ENCODE peak calls at places on chromosomes 2 and 18, in five cellular contexts. One of them, this sample, is unnamed.
A peak's percentile ranks its signal among the peaks of the same experiment; 100 is the strongest.

GRCh38 chr2:221370942-221371221 is 201.2 kb downstream of the EPHA4 start:
- DNase-seq in heart left ventricle: no peak
- DNase-seq in fibroblast of mammary gland: no peak
- DNase-seq in HepG2: no peak
- DNase-seq in foreskin keratinocyte: no peak
- DNase-seq in this sample: no peak

GRCh38 chr2:228023619-228024018 is 152.2 kb downstream of the DAW1 start:
- DNase-seq in HepG2: no peak
- DNase-seq in foreskin keratinocyte: no peak
- DNase-seq in heart left ventricle: no peak
- DNase-seq in fibroblast of mammary gland: peak; percentile 47
- DNase-seq in this sample: no peak

GRCh38 chr2:29583548-29584121 is 337.8 kb downstream of the ALK start:
- DNase-seq in foreskin keratinocyte: no peak
- DNase-seq in heart left ventricle: no peak
- DNase-seq in HepG2: no peak
- DNase-seq in fibroblast of mammary gland: no peak
- DNase-seq in this sample: no peak

GRCh38 chr2:206084870-206085741 is 868 bp downstream of the INO80D start:
- DNase-seq in fibroblast of mammary gland: no peak
- DNase-seq in foreskin keratinocyte: no peak
- DNase-seq in heart left ventricle: peak; percentile 38
- DNase-seq in HepG2: no peak
- DNase-seq in this sample: peak; percentile 86

GRCh38 chr2:133658020-133658903 is 90.0 kb upstream of the NCKAP5 start:
- DNase-seq in HepG2: no peak
- DNase-seq in heart left ventricle: no peak
- DNase-seq in fibroblast of mammary gland: no peak
- DNase-seq in foreskin keratinocyte: no peak
- DNase-seq in this sample: no peak

GRCh38 chr2:205235434-205235833 is 446.9 kb upstream of the NRP2 start:
- DNase-seq in fibroblast of mammary gland: no peak
- DNase-seq in foreskin keratinocyte: peak; percentile 63
- DNase-seq in heart left ventricle: no peak
- DNase-seq in HepG2: no peak
- DNase-seq in this sample: no peak

GRCh38 chr18:36828157-36828629 is 609 bp downstream of the TPGS2 start:
- DNase-seq in HepG2: peak; percentile 16
- DNase-seq in foreskin keratinocyte: peak; percentile 34
- DNase-seq in heart left ventricle: no peak
- DNase-seq in fibroblast of mammary gland: peak; percentile 77
- DNase-seq in this sample: no peak

GRCh38 chr2:189860161-189860560 is 75.9 kb downstream of the PMS1 start:
- DNase-seq in HepG2: no peak
- DNase-seq in heart left ventricle: no peak
- DNase-seq in foreskin keratinocyte: no peak
- DNase-seq in fibroblast of mammary gland: peak; percentile 19
- DNase-seq in this sample: no peak

GRCh38 chr2:109432421-109432820 is 181.3 kb downstream of the SEPTIN10 start:
- DNase-seq in foreskin keratinocyte: no peak
- DNase-seq in fibroblast of mammary gland: no peak
- DNase-seq in HepG2: no peak
- DNase-seq in heart left ventricle: no peak
- DNase-seq in this sample: no peak

DNA sequence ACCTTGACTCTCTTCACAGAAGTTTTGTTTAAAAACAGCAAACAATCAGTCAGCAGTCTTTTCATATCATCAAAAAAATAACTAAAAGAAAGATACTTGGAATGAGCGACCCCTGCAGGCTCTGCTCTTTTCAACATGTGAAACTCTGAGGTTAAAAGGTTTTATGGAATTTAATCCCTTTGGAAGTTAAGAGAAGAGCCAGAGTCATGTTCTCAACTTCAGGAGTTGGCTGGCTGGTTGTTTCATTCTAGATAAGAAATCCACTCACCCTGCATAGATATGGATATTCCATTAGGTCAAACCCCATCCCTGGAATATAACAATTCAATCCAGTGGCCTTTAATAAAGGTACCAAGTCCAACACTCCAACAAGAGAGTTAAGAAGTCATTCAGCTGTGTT is 115.6 kb upstream of the RMDN2 start:
- DNase-seq in foreskin keratinocyte: no peak
- DNase-seq in HepG2: no peak
- DNase-seq in heart left ventricle: peak; percentile 36
- DNase-seq in fibroblast of mammary gland: peak; percentile 76
- DNase-seq in this sample: no peak
- TF ChIP-seq CTCF in foreskin keratinocyte: peak; percentile 79
- TF ChIP-seq CTCF in HepG2: no peak
- TF ChIP-seq CTCF in heart left ventricle: peak; percentile 65
- TF ChIP-seq CTCF in fibroblast of mammary gland: peak; percentile 78
- TF ChIP-seq CTCF in this sample: peak; percentile 64

GRCh38 chr18:2222270-2223185 is 348.8 kb downstream of the METTL4 start:
- DNase-seq in HepG2: no peak
- DNase-seq in heart left ventricle: no peak
- DNase-seq in foreskin keratinocyte: peak; percentile 20
- DNase-seq in fibroblast of mammary gland: no peak
- DNase-seq in this sample: no peak

GRCh38 chr18:2218101-2218500 is 353.2 kb downstream of the METTL4 start:
- DNase-seq in foreskin keratinocyte: no peak
- DNase-seq in heart left ventricle: no peak
- DNase-seq in HepG2: no peak
- DNase-seq in fibroblast of mammary gland: no peak
- DNase-seq in this sample: no peak

GRCh38 chr18:2223394-2223793 is 347.9 kb downstream of the METTL4 start:
- DNase-seq in foreskin keratinocyte: peak; percentile 5
- DNase-seq in fibroblast of mammary gland: peak; percentile 4
- DNase-seq in heart left ventricle: no peak
- DNase-seq in HepG2: no peak
- DNase-seq in this sample: no peak

GRCh38 chr18:2223859-2224258 is 347.4 kb downstream of the METTL4 start:
- DNase-seq in heart left ventricle: no peak
- DNase-seq in HepG2: peak; percentile 11
- DNase-seq in fibroblast of mammary gland: peak; percentile 37
- DNase-seq in foreskin keratinocyte: peak; percentile 18
- DNase-seq in this sample: no peak
- TF ChIP-seq CTCF in heart left ventricle: peak; percentile 68
- TF ChIP-seq CTCF in HepG2: peak; percentile 54
- TF ChIP-seq CTCF in fibroblast of mammary gland: peak; percentile 49
- TF ChIP-seq CTCF in foreskin keratinocyte: peak; percentile 74
- TF ChIP-seq CTCF in this sample: peak; percentile 46

GRCh38 chr2:68280846-68281245 is 28.5 kb upstream of the PPP3R1 start:
- DNase-seq in foreskin keratinocyte: no peak
- DNase-seq in HepG2: no peak
- DNase-seq in heart left ventricle: no peak
- DNase-seq in fibroblast of mammary gland: no peak
- DNase-seq in this sample: no peak
- TF ChIP-seq CTCF in foreskin keratinocyte: no peak
- TF ChIP-seq CTCF in HepG2: no peak
- TF ChIP-seq CTCF in heart left ventricle: no peak
- TF ChIP-seq CTCF in fibroblast of mammary gland: no peak
- TF ChIP-seq CTCF in this sample: no peak

DNA sequence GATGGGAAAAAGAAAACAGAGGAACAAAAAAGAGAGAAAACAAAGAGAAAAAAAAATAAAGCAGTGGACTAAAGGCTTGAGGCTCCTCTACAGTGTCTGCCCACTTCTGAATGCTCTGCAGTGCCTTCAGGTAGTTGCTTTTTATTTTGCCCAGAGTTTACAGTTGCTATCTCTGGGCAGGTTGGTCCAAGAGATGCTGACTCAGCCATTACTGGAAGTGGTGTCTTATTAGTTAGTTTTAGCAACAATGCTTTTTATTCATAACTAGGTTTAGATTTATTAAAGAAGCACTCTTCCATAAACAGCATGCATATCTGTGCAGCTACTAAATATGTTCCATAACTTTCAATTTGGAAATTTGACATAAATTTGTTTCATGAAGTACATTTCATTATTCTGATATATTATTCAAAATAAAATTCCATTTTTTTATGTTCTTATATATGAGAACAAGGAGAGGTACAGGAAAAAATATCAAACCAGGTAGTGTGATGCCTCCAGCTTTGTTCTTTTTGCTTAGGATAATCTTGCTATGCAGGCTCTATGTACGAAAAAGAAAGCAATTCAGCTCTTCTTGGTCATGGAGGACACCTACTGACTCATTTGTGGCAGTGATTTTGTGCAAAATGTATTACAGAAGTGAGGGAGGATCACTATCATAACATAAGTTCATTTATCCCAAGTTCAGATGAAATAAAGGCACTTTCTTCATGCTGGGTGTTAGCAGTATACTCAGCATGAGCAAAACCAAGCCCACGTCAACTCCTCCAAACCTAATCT is 69.5 kb downstream of the RPIA start:
- DNase-seq in fibroblast of mammary gland: no peak
- DNase-seq in heart left ventricle: no peak
- DNase-seq in foreskin keratinocyte: no peak
- DNase-seq in HepG2: no peak
- DNase-seq in this sample: no peak
- TF ChIP-seq CTCF in fibroblast of mammary gland: no peak
- TF ChIP-seq CTCF in heart left ventricle: no peak
- TF ChIP-seq CTCF in foreskin keratinocyte: no peak
- TF ChIP-seq CTCF in HepG2: peak; percentile 17
- TF ChIP-seq CTCF in this sample: no peak